ENCODE peak calls at places on chromosomes 3 and 15, in four cellular contexts. One of them, this sample, is unnamed.

GRCh38 chr3:14647976-14648955 is 3.3 kb upstream of the CCDC174 start:
- DNase-seq in left lung: no peak
- DNase-seq in fibroblast of the conjunctiva: no peak
- DNase-seq in NCI-H345: no peak
- DNase-seq in this sample: no peak

GRCh38 chr3:43075904-43076661 is 29.8 kb downstream of the POMGNT2 start:
- DNase-seq in fibroblast of the conjunctiva: no peak
- DNase-seq in NCI-H345: no peak
- DNase-seq in left lung: no peak
- DNase-seq in this sample: no peak

GRCh38 chr3:151307583-151307982 is 9.0 kb downstream of the GPR87 start:
- DNase-seq in fibroblast of the conjunctiva: no peak
- DNase-seq in left lung: no peak
- DNase-seq in NCI-H345: no peak
- DNase-seq in this sample: no peak

GRCh38 chr3:38480930-38481329 is 15.2 kb upstream of the EXOG start:
- DNase-seq in NCI-H345: no peak
- DNase-seq in left lung: peak; percentile 47
- DNase-seq in fibroblast of the conjunctiva: no peak
- DNase-seq in this sample: no peak

GRCh38 chr15:92917606-92918407 is 17.7 kb downstream of the CHD2 start:
- DNase-seq in NCI-H345: peak; percentile 88
- DNase-seq in fibroblast of the conjunctiva: peak; percentile 92
- DNase-seq in left lung: peak; percentile 88
- DNase-seq in this sample: peak; percentile 81

GRCh38 chr3:17850448-17850847 is 108.0 kb upstream of the TBC1D5 start:
- DNase-seq in NCI-H345: no peak
- DNase-seq in left lung: no peak
- DNase-seq in fibroblast of the conjunctiva: no peak
- DNase-seq in this sample: no peak

GRCh38 chr3:108459225-108459624 is 51.2 kb downstream of the MYH15 start:
- DNase-seq in NCI-H345: no peak
- DNase-seq in fibroblast of the conjunctiva: no peak
- DNase-seq in left lung: no peak
- DNase-seq in this sample: no peak

GRCh38 chr3:7876741-7877297 is 624.8 kb upstream of the LMCD1 start:
- DNase-seq in left lung: no peak
- DNase-seq in NCI-H345: no peak
- DNase-seq in fibroblast of the conjunctiva: no peak
- DNase-seq in this sample: no peak

GRCh38 chr15:51134416-51135199 is 39.9 kb upstream of the TNFAIP8L3 start:
- DNase-seq in NCI-H345: no peak
- DNase-seq in fibroblast of the conjunctiva: no peak
- DNase-seq in left lung: no peak
- DNase-seq in this sample: no peak

GRCh38 chr3:24510030-24510648 is 15.5 kb upstream of the THRB start:
- DNase-seq in fibroblast of the conjunctiva: no peak
- DNase-seq in left lung: no peak
- DNase-seq in NCI-H345: no peak
- DNase-seq in this sample: no peak

GRCh38 chr15:58467722-58468436 is 36.1 kb downstream of the LIPC start:
- DNase-seq in fibroblast of the conjunctiva: no peak
- DNase-seq in left lung: no peak
- DNase-seq in NCI-H345: no peak
- DNase-seq in this sample: no peak

GRCh38 chr3:99176169-99176964 is 274.9 kb upstream of the DCBLD2 start:
- DNase-seq in NCI-H345: no peak
- DNase-seq in left lung: no peak
- DNase-seq in fibroblast of the conjunctiva: no peak
- DNase-seq in this sample: no peak

GRCh38 chr3:30597131-30597768 is 9.2 kb upstream of the TGFBR2 start:
- DNase-seq in left lung: no peak
- DNase-seq in fibroblast of the conjunctiva: peak; percentile 79
- DNase-seq in NCI-H345: no peak
- DNase-seq in this sample: no peak

GRCh38 chr15:82047493-82048446 is 2.0 kb upstream of the MEX3B start:
- DNase-seq in fibroblast of the conjunctiva: no peak
- DNase-seq in left lung: no peak
- DNase-seq in NCI-H345: no peak
- DNase-seq in this sample: no peak

GRCh38 chr15:64667736-64668161 is 107.6 kb downstream of the RBPMS2 start:
- DNase-seq in fibroblast of the conjunctiva: no peak
- DNase-seq in NCI-H345: no peak
- DNase-seq in left lung: no peak
- DNase-seq in this sample: no peak

GRCh38 chr3:58693929-58694850 is 27.6 kb upstream of the FAM3D start:
- DNase-seq in NCI-H345: no peak
- DNase-seq in left lung: no peak
- DNase-seq in fibroblast of the conjunctiva: no peak
- DNase-seq in this sample: no peak

GRCh38 chr15:98896802-98897732 is 110.5 kb downstream of the PGPEP1L start:
- DNase-seq in left lung: no peak
- DNase-seq in NCI-H345: peak; percentile 78
- DNase-seq in fibroblast of the conjunctiva: peak; percentile 90
- DNase-seq in this sample: no peak

GRCh38 chr3:15512173-15512572 is 9.3 kb downstream of the COLQ start:
- DNase-seq in left lung: peak; percentile 73
- DNase-seq in NCI-H345: peak; percentile 83
- DNase-seq in fibroblast of the conjunctiva: no peak
- DNase-seq in this sample: peak; percentile 63

GRCh38 chr3:45915518-45916231 is 27.6 kb upstream of the CXCR6 start:
- DNase-seq in NCI-H345: no peak
- DNase-seq in fibroblast of the conjunctiva: no peak
- DNase-seq in left lung: no peak
- DNase-seq in this sample: no peak

GRCh38 chr3:16740531-16740930 is 135.3 kb upstream of the DAZL start:
- DNase-seq in left lung: no peak
- DNase-seq in NCI-H345: no peak
- DNase-seq in fibroblast of the conjunctiva: peak; percentile 47
- DNase-seq in this sample: no peak

GRCh38 chr3:130488288-130488687 is 28.7 kb upstream of the COL6A6 start:
- DNase-seq in NCI-H345: no peak
- DNase-seq in left lung: no peak
- DNase-seq in fibroblast of the conjunctiva: no peak
- DNase-seq in this sample: no peak

GRCh38 chr3:119314821-119315220 is 20.6 kb downstream of the ARHGAP31 start:
- DNase-seq in left lung: no peak
- DNase-seq in fibroblast of the conjunctiva: no peak
- DNase-seq in NCI-H345: no peak
- DNase-seq in this sample: no peak

GRCh38 chr3:48847586-48848423 is at the start of gene PRKAR2A:
- DNase-seq in NCI-H345: peak; percentile 84
- DNase-seq in left lung: peak; percentile 98
- DNase-seq in fibroblast of the conjunctiva: peak; percentile 77
- DNase-seq in this sample: peak; percentile 54

GRCh38 chr3:110106805-110107204 is 769.5 kb upstream of the DPPA4 start:
- DNase-seq in left lung: no peak
- DNase-seq in fibroblast of the conjunctiva: no peak
- DNase-seq in NCI-H345: no peak
- DNase-seq in this sample: no peak

GRCh38 chr15:94119923-94120775 is 111.2 kb upstream of the MCTP2 start:
- DNase-seq in fibroblast of the conjunctiva: peak; percentile 83
- DNase-seq in left lung: no peak
- DNase-seq in NCI-H345: peak; percentile 75
- DNase-seq in this sample: peak; percentile 74

GRCh38 chr3:72830452-72831217 is 17.6 kb downstream of the SHQ1 start:
- DNase-seq in NCI-H345: no peak
- DNase-seq in fibroblast of the conjunctiva: no peak
- DNase-seq in left lung: no peak
- DNase-seq in this sample: no peak

GRCh38 chr15:62601779-62602540 is 436.9 kb upstream of the C2CD4B start:
- DNase-seq in fibroblast of the conjunctiva: peak; percentile 49
- DNase-seq in NCI-H345: no peak
- DNase-seq in left lung: no peak
- DNase-seq in this sample: no peak

GRCh38 chr15:65060641-65061397 is 7.0 kb downstream of the RASL12 start:
- DNase-seq in left lung: no peak
- DNase-seq in NCI-H345: no peak
- DNase-seq in fibroblast of the conjunctiva: no peak
- DNase-seq in this sample: no peak

GRCh38 chr15:25860885-25861866 is 2.0 kb downstream of the ATP10A start:
- DNase-seq in fibroblast of the conjunctiva: no peak
- DNase-seq in left lung: no peak
- DNase-seq in NCI-H345: no peak
- DNase-seq in this sample: no peak

GRCh38 chr3:175743733-175744400 is 884.7 kb downstream of the NAALADL2 start:
- DNase-seq in left lung: no peak
- DNase-seq in fibroblast of the conjunctiva: no peak
- DNase-seq in NCI-H345: no peak
- DNase-seq in this sample: no peak

GRCh38 chr3:125324341-125324740 is 50.8 kb downstream of the ZNF148 start:
- DNase-seq in left lung: no peak
- DNase-seq in NCI-H345: no peak
- DNase-seq in fibroblast of the conjunctiva: no peak
- DNase-seq in this sample: no peak

GRCh38 chr3:20458994-20459736 is 273.2 kb upstream of the SGO1 start:
- DNase-seq in fibroblast of the conjunctiva: no peak
- DNase-seq in NCI-H345: no peak
- DNase-seq in left lung: no peak
- DNase-seq in this sample: no peak

GRCh38 chr15:83289160-83289559 is 4.7 kb upstream of the BNC1 start:
- DNase-seq in fibroblast of the conjunctiva: no peak
- DNase-seq in left lung: no peak
- DNase-seq in NCI-H345: no peak
- DNase-seq in this sample: no peak

GRCh38 chr3:188400494-188401243 is 246.7 kb downstream of the LPP start:
- DNase-seq in fibroblast of the conjunctiva: no peak
- DNase-seq in left lung: no peak
- DNase-seq in NCI-H345: no peak
- DNase-seq in this sample: no peak

This sample was measured in NCI-H748 treated with DMSO at 0.1 percent for 48 hours.